ENCODE peak calls at places on chromosome 5, in ten cellular contexts. M is progenitor cell of endocrine pancreas, T is endothelial cell of umbilical vein, X is fibroblast of mammary gland, S is lower leg skin, E is thoracic aorta, I is MG63, J is T-helper 9 cell, Q is IMR-90, F is Panc1. P is an unnamed sample.

GRCh38 chr5:588406-588995 is 23.6 kb upstream of the CEP72 start:
- DNase-seq in M (no peak), T (no peak), X (no peak), S (no peak), E (no peak), I (no peak), J (no peak), Q (no peak), F (no peak), P (no peak)

GRCh38 chr5:156718985-156719384 is 131.1 kb upstream of the PPP1R2B start:
- DNase-seq in M (no peak), T (no peak), X (no peak), S (no peak), E (no peak), I (no peak), J (no peak), Q (no peak), F (no peak), P (no peak)

GRCh38 chr5:72064801-72065570 is 42.3 kb upstream of the MAP1B start:
- DNase-seq in M (no peak), T (no peak), X (no peak), S (no peak), E (no peak), I (no peak), J (no peak), Q (no peak), F (no peak), P (peak)

GRCh38 chr5:111689576-111689975 is 67.4 kb downstream of the NREP start:
- DNase-seq in M (no peak), T (no peak), X (no peak), S (no peak), E (no peak), I (no peak), J (no peak), Q (no peak), F (no peak), P (no peak)

GRCh38 chr5:149809919-149810691 is 80.0 kb downstream of the PPARGC1B start:
- DNase-seq in M (no peak), T (no peak), X (no peak), S (no peak), E (no peak), I (no peak), J (no peak), Q (no peak), F (no peak), P (no peak)

GRCh38 chr5:6576861-6577501 is 55.9 kb downstream of the NSUN2 start:
- DNase-seq in M (no peak), T (peak), X (peak), S (no peak), E (no peak), I (peak), J (no peak), Q (peak), F (peak), P (no peak)

GRCh38 chr5:39811381-39811780 is 386.6 kb upstream of the DAB2 start:
- DNase-seq in M (no peak), T (no peak), X (no peak), S (no peak), E (no peak), I (no peak), J (no peak), Q (no peak), F (no peak), P (no peak)

GRCh38 chr5:133347039-133347438 is 265.3 kb downstream of the FSTL4 start:
- DNase-seq in M (no peak), T (no peak), X (no peak), S (no peak), E (no peak), I (no peak), J (no peak), Q (no peak), F (no peak), P (no peak)

GRCh38 chr5:78771260-78772240 is 123.0 kb upstream of the LHFPL2 start:
- DNase-seq in M (no peak), T (peak), X (no peak), S (no peak), E (no peak), I (no peak), J (no peak), Q (peak), F (no peak), P (no peak)

GRCh38 chr5:141908796-141909195 is 14.9 kb upstream of the DELE1 start:
- DNase-seq in M (no peak), T (no peak), X (peak), S (no peak), E (no peak), I (no peak), J (no peak), Q (peak), F (no peak), P (no peak)

GRCh38 chr5:54761213-54761701 is 224.1 kb downstream of the ESM1 start:
- DNase-seq in M (no peak), T (peak), X (peak), S (peak), E (no peak), I (peak), J (no peak), Q (peak), F (no peak), P (no peak)

GRCh38 chr5:77590347-77590746 is 48.2 kb downstream of the OTP start:
- DNase-seq in M (no peak), T (no peak), X (no peak), S (no peak), E (no peak), I (no peak), J (no peak), Q (no peak), F (no peak), P (peak)

GRCh38 chr5:71475788-71476384 is 20.4 kb downstream of the BDP1 start:
- DNase-seq in M (no peak), T (peak), X (peak), S (no peak), E (no peak), I (no peak), J (no peak), Q (peak), F (no peak), P (no peak)

GRCh38 chr5:52657231-52657645 is 130.5 kb upstream of the ITGA1 start:
- DNase-seq in M (no peak), T (peak), X (peak), S (no peak), E (no peak), I (no peak), J (no peak), Q (peak), F (peak), P (peak)

GRCh38 chr5:99835791-99836190 is 699.4 kb upstream of the FAM174A start:
- DNase-seq in M (no peak), T (no peak), X (no peak), S (no peak), E (no peak), I (no peak), J (no peak), Q (no peak), F (no peak), P (no peak)

GRCh38 chr5:6780802-6781391 is 67.7 kb downstream of the TENT4A start:
- DNase-seq in M (no peak), T (no peak), X (peak), S (no peak), E (no peak), I (no peak), J (no peak), Q (no peak), F (no peak), P (peak)

GRCh38 chr5:73305386-73305785 is 132.4 kb downstream of the TMEM174 start:
- DNase-seq in M (no peak), T (no peak), X (no peak), S (no peak), E (no peak), I (no peak), J (no peak), Q (no peak), F (no peak), P (no peak)

GRCh38 chr5:1083823-1084605 is 27.8 kb downstream of the SLC12A7 start:
- DNase-seq in M (no peak), T (no peak), X (no peak), S (no peak), E (no peak), I (no peak), J (no peak), Q (no peak), F (no peak), P (no peak)

GRCh38 chr5:1565737-1566734 is 42.3 kb upstream of the LPCAT1 start:
- DNase-seq in M (no peak), T (no peak), X (no peak), S (no peak), E (no peak), I (peak), J (no peak), Q (no peak), F (no peak), P (no peak)

GRCh38 chr5:141735823-141736222 is 53.8 kb upstream of the ARAP3 start:
- DNase-seq in M (no peak), T (no peak), X (no peak), S (no peak), E (no peak), I (no peak), J (no peak), Q (no peak), F (no peak), P (no peak)

GRCh38 chr5:180353226-180353962 is at the start of gene GFPT2:
- DNase-seq in M (peak), T (peak), X (peak), S (peak), E (peak), I (peak), J (peak), Q (peak), F (no peak), P (peak)

GRCh38 chr5:66959668-66960067 is 236.9 kb downstream of the CD180 start:
- DNase-seq in M (no peak), T (no peak), X (peak), S (no peak), E (no peak), I (no peak), J (no peak), Q (peak), F (peak), P (no peak)

GRCh38 chr5:179926657-179927056 is 19.0 kb upstream of the TBC1D9B start:
- DNase-seq in M (no peak), T (no peak), X (no peak), S (no peak), E (no peak), I (no peak), J (no peak), Q (no peak), F (no peak), P (no peak)

GRCh38 chr5:11048760-11049159 is 287.7 kb upstream of the DAP start:
- DNase-seq in M (no peak), T (no peak), X (no peak), S (no peak), E (no peak), I (no peak), J (no peak), Q (no peak), F (no peak), P (no peak)

GRCh38 chr5:80854583-80854982 is 105.6 kb upstream of the RASGRF2 start:
- DNase-seq in M (no peak), T (no peak), X (no peak), S (no peak), E (no peak), I (no peak), J (no peak), Q (no peak), F (no peak), P (no peak)

GRCh38 chr5:39992617-39993203 is 567.9 kb upstream of the DAB2 start:
- DNase-seq in M (no peak), T (no peak), X (peak), S (no peak), E (no peak), I (no peak), J (no peak), Q (no peak), F (no peak), P (no peak)

GRCh38 chr5:16529319-16529718 is 63.7 kb upstream of the ZNF622 start:
- DNase-seq in M (no peak), T (no peak), X (no peak), S (no peak), E (no peak), I (no peak), J (no peak), Q (no peak), F (no peak), P (no peak)

GRCh38 chr5:1294839-1295649 is at the start of gene TERT:
- DNase-seq in M (peak), T (no peak), X (no peak), S (no peak), E (no peak), I (peak), J (peak), Q (no peak), F (no peak), P (no peak)

GRCh38 chr5:124692324-124692723 is 54.1 kb downstream of the ZNF608 start:
- DNase-seq in M (no peak), T (no peak), X (peak), S (no peak), E (no peak), I (peak), J (no peak), Q (peak), F (no peak), P (no peak)

GRCh38 chr5:33423018-33423630 is 17.6 kb upstream of the TARS1 start:
- DNase-seq in M (no peak), T (peak), X (peak), S (no peak), E (no peak), I (no peak), J (no peak), Q (peak), F (peak), P (peak)

GRCh38 chr5:154520861-154521453 is 42.9 kb upstream of the HAND1 start:
- DNase-seq in M (peak), T (peak), X (no peak), S (no peak), E (no peak), I (peak), J (no peak), Q (no peak), F (no peak), P (no peak)

GRCh38 chr5:42490836-42491235 is 67.6 kb downstream of the GHR start:
- DNase-seq in M (no peak), T (no peak), X (no peak), S (no peak), E (no peak), I (no peak), J (no peak), Q (no peak), F (no peak), P (no peak)

GRCh38 chr5:96117863-96118651 is 156.4 kb upstream of the ELL2 start:
- DNase-seq in M (no peak), T (no peak), X (peak), S (no peak), E (no peak), I (no peak), J (no peak), Q (peak), F (no peak), P (no peak)

GRCh38 chr5:163914911-163915310 is 409.5 kb downstream of the MAT2B start:
- DNase-seq in M (no peak), T (no peak), X (no peak), S (no peak), E (no peak), I (no peak), J (no peak), Q (no peak), F (no peak), P (peak)

GRCh38 chr5:421287-421880 is 21.6 kb upstream of the EXOC3 start:
- DNase-seq in M (no peak), T (no peak), X (no peak), S (no peak), E (no peak), I (no peak), J (no peak), Q (no peak), F (no peak), P (no peak)

GRCh38 chr5:138632900-138633489 is 57.8 kb upstream of the HSPA9 start:
- DNase-seq in M (no peak), T (peak), X (peak), S (peak), E (no peak), I (peak), J (no peak), Q (peak), F (peak), P (no peak)

GRCh38 chr5:58983496-58983895 is 400.6 kb downstream of the RAB3C start:
- DNase-seq in M (no peak), T (no peak), X (no peak), S (no peak), E (no peak), I (no peak), J (no peak), Q (peak), F (no peak), P (no peak)

GRCh38 chr5:177130211-177131018 is 3.2 kb upstream of the NSD1 start:
- DNase-seq in M (no peak), T (peak), X (no peak), S (no peak), E (no peak), I (no peak), J (no peak), Q (peak), F (no peak), P (no peak)

P was measured in NCI-H2171.